ENCODE peak calls at places on chromosomes 2 and 18, in four cellular contexts. W is SK-N-SH; H is fibroblast of lung; E is CD8-positive, alpha-beta memory T cell. V is an unnamed sample. For H3K27me3, the result is how much of the 10 kb centered on the place peaks cover.

GRCh38 chr18:48680871-48681270 is 142.0 kb downstream of the CTIF start:
- DNase-seq in W (no peak), H (no peak), E (no peak), V (no peak)

GRCh38 chr18:51988277-51988676 is 351.7 kb upstream of the DCC start:
- DNase-seq in W (no peak), H (no peak), E (no peak), V (no peak)

GRCh38 chr2:34004936-34005335 is 405.8 kb upstream of the FAM98A start:
- DNase-seq in W (no peak), H (no peak), E (no peak), V (no peak)

GRCh38 chr2:178070824-178071223 is 1.8 kb downstream of the PDE11A start:
- DNase-seq in W (no peak), H (peak), E (no peak), V (no peak)

GRCh38 chr2:142082363-142082762 is 48.5 kb downstream of the LRP1B start:
- DNase-seq in W (no peak), H (no peak), E (no peak), V (no peak)

GRCh38 chr2:25103287-25103871 is 61.5 kb downstream of the EFR3B start:
- DNase-seq in W (no peak), H (peak), E (no peak), V (peak)

GRCh38 chr2:36368438-36368837 is 12.9 kb downstream of the CRIM1 start:
- DNase-seq in W (no peak), H (no peak), E (no peak), V (no peak)

GRCh38 chr2:169493360-169493759 is 14.1 kb downstream of the BBS5 start:
- DNase-seq in W (no peak), H (no peak), E (no peak), V (no peak)

GRCh38 chr18:48939368-48940097 is 11.2 kb downstream of the SMAD7 start:
- DNase-seq in W (no peak), H (peak), E (peak), V (no peak)

GRCh38 chr18:67694787-67695186 is 178.3 kb upstream of the DSEL start:
- DNase-seq in W (no peak), H (peak), E (no peak), V (no peak)

GRCh38 chr2:234694244-234695013 is 197.5 kb upstream of the ARL4C start:
- DNase-seq in W (no peak), H (peak), E (no peak), V (no peak)

GRCh38 chr2:230956827-230957755 is 32.0 kb upstream of the GPR55 start:
- DNase-seq in W (peak), H (peak), E (no peak), V (no peak)

GRCh38 chr2:219111375-219112069 is 49.1 kb downstream of the NHEJ1 start:
- DNase-seq in W (no peak), H (no peak), E (no peak), V (no peak)

GRCh38 chr2:118489712-118490255 is 357.7 kb downstream of the EN1 start:
- DNase-seq in W (no peak), H (no peak), E (no peak), V (no peak)

GRCh38 chr2:3223080-3223923 is 154.3 kb downstream of the EIPR1 start:
- DNase-seq in W (no peak), H (peak), E (peak), V (no peak)

GRCh38 chr2:60531638-60532216 is 21.7 kb downstream of the BCL11A start:
- DNase-seq in W (no peak), H (no peak), E (no peak), V (no peak)

GRCh38 chr2:53545159-53546055 is 222.2 kb upstream of the CHAC2 start:
- DNase-seq in W (no peak), H (no peak), E (no peak), V (no peak)

GRCh38 chr2:69013123-69013836 is at the start of gene ANTXR1:
- DNase-seq in W (peak), H (peak), E (no peak), V (no peak)

GRCh38 chr18:32259553-32259952 is 69.7 kb downstream of the MEP1B start:
- DNase-seq in W (no peak), H (no peak), E (no peak), V (no peak)

GRCh38 chr2:121260370-121261154 is 24.4 kb downstream of the TFCP2L1 start:
- DNase-seq in W (peak), H (no peak), E (no peak), V (no peak)

GRCh38 chr2:8431446-8432125 is 250.3 kb upstream of the ID2 start:
- DNase-seq in W (no peak), H (peak), E (no peak), V (no peak)

GRCh38 chr2:143420313-143420712 is 291.1 kb downstream of the ARHGAP15 start:
- DNase-seq in W (no peak), H (no peak), E (no peak), V (no peak)

GRCh38 chr2:97906309-97906708 is 89.4 kb downstream of the TMEM131 start:
- DNase-seq in W (no peak), H (no peak), E (no peak), V (no peak)

GRCh38 chr2:46008082-46008870 is 288.9 kb upstream of the EPAS1 start:
- DNase-seq in W (no peak), H (peak), E (no peak), V (no peak)

GRCh38 chr2:240926516-240927389 is 20.6 kb downstream of the CROCC2 start:
- DNase-seq in W (peak), H (peak), E (peak), V (no peak)

GRCh38 chr18:54774971-54775665 is 53.2 kb upstream of the RAB27B start:
- DNase-seq in W (no peak), H (peak), E (no peak), V (no peak)

GRCh38 chr2:108988796-108989713 is at the start of gene EDAR:
- DNase-seq in W (peak), H (peak), E (no peak), V (no peak)
- H3K27me3 ChIP-seq in W (under half), H (under half), E (under half), V (under half)

GRCh38 chr2:199848323-199848722 is 2.7 kb downstream of the FTCDNL1 start:
- DNase-seq in W (no peak), H (no peak), E (no peak), V (no peak)

GRCh38 chr2:199851499-199851816 is 466 bp upstream of the FTCDNL1 start:
- DNase-seq in W (no peak), H (no peak), E (no peak), V (no peak)

GRCh38 chr2:199850718-199851498 is at the start of gene FTCDNL1:
- DNase-seq in W (peak), H (peak), E (peak), V (no peak)

GRCh38 chr2:199850250-199850717 is 708 bp downstream of the FTCDNL1 start:
- DNase-seq in W (no peak), H (no peak), E (no peak), V (no peak)

GRCh38 chr2:199851886-199852285 is 894 bp upstream of the FTCDNL1 start:
- DNase-seq in W (no peak), H (no peak), E (no peak), V (no peak)
- H3K27me3 ChIP-seq in W (half or more), H (under half), E (under half), V (under half)

GRCh38 chr2:10834300-10834699 is 21.7 kb upstream of the PDIA6 start:
- DNase-seq in W (peak), H (peak), E (no peak), V (no peak)

GRCh38 chr2:10833021-10833420 is 20.4 kb upstream of the PDIA6 start:
- DNase-seq in W (no peak), H (no peak), E (no peak), V (no peak)

GRCh38 chr2:10831387-10831985 is 18.9 kb upstream of the PDIA6 start:
- DNase-seq in W (no peak), H (no peak), E (no peak), V (no peak)

GRCh38 chr2:10830641-10831386 is 18.2 kb upstream of the PDIA6 start:
- DNase-seq in W (no peak), H (no peak), E (no peak), V (no peak)

GRCh38 chr2:10832228-10832936 is 19.8 kb upstream of the PDIA6 start:
- DNase-seq in W (peak), H (peak), E (peak), V (no peak)
- H3K27me3 ChIP-seq in W (under half), H (under half), E (under half), V (under half)

GRCh38 chr2:161434127-161434526 is 18.0 kb downstream of the TBR1 start:
- DNase-seq in W (no peak), H (no peak), E (no peak), V (no peak)
- H3K27me3 ChIP-seq in W (under half), H (under half), E (under half), V (under half)

DNA sequence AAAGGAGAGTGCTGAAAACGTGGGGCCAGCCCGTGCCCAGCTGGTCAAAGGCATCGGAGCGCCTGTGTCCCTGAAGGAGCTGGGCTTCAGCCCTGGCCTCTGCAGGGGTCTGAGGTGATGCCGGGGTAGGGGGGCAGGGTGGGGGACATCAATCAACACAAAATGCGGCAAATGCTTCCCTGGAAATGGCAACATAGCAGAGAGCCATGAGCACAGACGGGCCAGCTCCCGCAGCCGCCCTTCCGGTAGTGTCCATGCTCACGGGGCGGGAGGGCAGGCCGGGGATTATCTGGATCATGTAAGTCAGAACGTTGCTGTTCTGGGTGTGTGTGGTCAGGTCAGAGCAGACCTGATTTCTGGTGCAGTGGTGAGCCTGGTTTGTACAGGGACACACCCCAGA is 56.5 kb upstream of the TWIST2 start:
- DNase-seq in W (no peak), H (no peak), E (no peak), V (peak)
- H3K27me3 ChIP-seq in W (under half), H (under half), E (under half), V (under half)

GRCh38 chr2:144524190-144524957 is 4.5 kb upstream of the ZEB2 start:
- DNase-seq in W (peak), H (peak), E (peak), V (no peak)

GRCh38 chr2:144521702-144522101 is 1.8 kb upstream of the ZEB2 start:
- DNase-seq in W (no peak), H (no peak), E (no peak), V (no peak)

GRCh38 chr2:144522741-144523605 is 3.1 kb upstream of the ZEB2 start:
- DNase-seq in W (peak), H (no peak), E (no peak), V (no peak)

GRCh38 chr2:144520718-144521487 is 984 bp upstream of the ZEB2 start:
- DNase-seq in W (no peak), H (peak), E (no peak), V (no peak)

DNA sequence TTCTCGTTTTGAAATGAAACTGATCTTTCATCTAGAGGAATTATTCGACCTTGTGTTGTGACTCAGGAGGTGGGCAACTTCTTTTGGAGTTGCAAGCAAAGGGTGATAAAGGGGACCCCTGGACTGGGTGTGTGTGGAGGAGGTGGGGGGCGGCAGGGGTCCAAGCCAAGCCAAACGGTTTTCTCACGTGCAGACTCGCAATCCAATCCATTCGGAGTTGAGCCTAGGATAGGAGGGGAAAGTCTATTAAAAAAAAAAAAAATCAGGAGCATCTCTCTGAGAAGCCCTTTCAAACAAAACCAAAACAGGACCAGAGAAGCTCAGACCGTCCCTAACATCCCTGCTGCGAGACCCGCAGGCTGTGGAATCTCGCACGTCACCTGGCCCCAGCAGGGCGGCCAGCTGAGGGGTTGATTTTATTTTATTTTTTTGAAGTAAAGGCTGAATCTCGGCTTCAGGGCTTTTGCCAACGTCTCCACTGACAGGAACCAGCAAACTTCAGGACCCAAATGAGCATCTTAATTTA is 3.8 kb upstream of the ZEB2 start:
- DNase-seq in W (peak), H (no peak), E (no peak), V (no peak)
- H3K27me3 ChIP-seq in W (under half), H (under half), E (under half), V (under half)